ENCODE peak calls at places on chromosomes 7 and 10, in four cellular contexts. U is AG09309, P is Peyer's patch, K is left ventricle myocardium inferior. B is an unnamed sample.
A peak's percentile ranks its signal among the peaks of the same experiment; 100 is the strongest.

GRCh38 chr10:111085690-111086353 is 9.0 kb downstream of the ADRA2A start:
- DNase-seq in U (no peak), P (peak; percentile 24), K (no peak), B (no peak)

GRCh38 chr10:98332623-98333269 is 64.8 kb upstream of the LOXL4 start:
- DNase-seq in U (no peak), K (no peak), P (no peak), B (no peak)

GRCh38 chr7:150370612-150371071 is 2.0 kb downstream of the REPIN1 start:
- DNase-seq in P (peak; percentile 41), K (no peak), U (no peak), B (no peak)

GRCh38 chr7:16826061-16826460 is 21.3 kb upstream of the AGR2 start:
- DNase-seq in P (no peak), U (no peak), K (no peak), B (no peak)

GRCh38 chr10:84211566-84211965 is 13.8 kb downstream of the LRIT2 start:
- DNase-seq in K (no peak), U (no peak), P (no peak), B (no peak)

GRCh38 chr7:75842836-75843446 is 29.3 kb upstream of the CCL24 start:
- DNase-seq in P (no peak), U (peak; percentile 63), K (no peak), B (peak; percentile 77)

GRCh38 chr7:117862378-117862777 is 10.9 kb downstream of the CTTNBP2 start:
- DNase-seq in U (no peak), P (no peak), K (no peak), B (no peak)

GRCh38 chr10:70832852-70833542 is 17.2 kb downstream of the SGPL1 start:
- DNase-seq in K (no peak), U (peak; percentile 79), P (no peak), B (peak; percentile 7)

GRCh38 chr7:118094044-118094443 is 89.9 kb upstream of the LSM8 start:
- DNase-seq in K (no peak), P (no peak), U (no peak), B (no peak)

GRCh38 chr10:36533316-36533715 is 592.1 kb upstream of the ANKRD30A start:
- DNase-seq in P (no peak), U (no peak), K (no peak), B (no peak)

DNA sequence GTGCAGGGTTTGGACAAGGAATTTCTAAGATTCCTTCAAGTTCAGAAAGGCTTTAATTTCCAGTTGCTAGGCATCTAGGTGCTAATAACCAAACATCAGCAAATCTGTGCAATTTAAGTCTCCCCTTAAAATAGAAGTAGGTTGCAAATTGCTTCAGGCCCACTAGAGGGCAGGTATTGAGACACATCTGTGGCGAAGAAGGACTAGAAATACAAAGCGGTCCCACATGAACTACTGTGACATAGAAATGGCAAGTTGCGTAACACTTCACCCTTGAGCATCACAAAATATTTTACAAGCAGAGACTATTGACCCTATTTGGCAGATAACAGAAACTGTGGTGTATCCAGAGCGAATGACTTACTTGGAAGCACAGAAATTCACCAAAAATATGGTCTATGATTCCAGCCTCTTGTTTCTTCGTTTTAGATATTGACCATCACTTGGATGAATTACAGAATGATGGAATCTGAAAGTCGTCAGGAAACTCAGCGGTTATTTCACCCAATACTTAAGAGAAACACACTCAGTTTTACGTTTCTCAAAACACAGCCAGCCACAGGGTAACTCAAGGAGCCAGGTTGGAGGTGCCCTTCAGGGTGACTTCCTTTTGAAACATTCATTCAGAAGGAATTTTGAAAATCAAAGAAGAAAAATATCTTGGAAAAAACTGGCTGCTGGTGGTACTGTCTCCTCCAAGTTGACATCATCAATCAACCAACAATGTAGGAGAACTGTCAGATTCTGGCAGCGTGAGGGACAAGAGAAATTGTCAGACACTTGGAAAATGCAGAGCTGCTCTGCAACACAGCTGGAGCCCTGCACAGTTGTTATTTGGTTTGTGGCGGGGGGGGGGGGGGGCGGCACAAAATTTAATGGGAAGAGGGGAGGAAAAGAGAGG is 256.3 kb upstream of the MINDY3 start:
- DNase-seq in K (no peak), P (no peak), U (no peak), B (peak; percentile 50)
- TF ChIP-seq CTCF in K (peak; percentile 66), P (no peak), U (peak; percentile 36), B (peak; percentile 58)

GRCh38 chr10:54137396-54137795 is 663.6 kb downstream of the PCDH15 start:
- DNase-seq in U (no peak), K (no peak), P (no peak), B (no peak)
- H3K4me3 ChIP-seq in U (no peak overlapping the region), K (no peak overlapping the region), P (no peak overlapping the region), B (no peak overlapping the region)

DNA sequence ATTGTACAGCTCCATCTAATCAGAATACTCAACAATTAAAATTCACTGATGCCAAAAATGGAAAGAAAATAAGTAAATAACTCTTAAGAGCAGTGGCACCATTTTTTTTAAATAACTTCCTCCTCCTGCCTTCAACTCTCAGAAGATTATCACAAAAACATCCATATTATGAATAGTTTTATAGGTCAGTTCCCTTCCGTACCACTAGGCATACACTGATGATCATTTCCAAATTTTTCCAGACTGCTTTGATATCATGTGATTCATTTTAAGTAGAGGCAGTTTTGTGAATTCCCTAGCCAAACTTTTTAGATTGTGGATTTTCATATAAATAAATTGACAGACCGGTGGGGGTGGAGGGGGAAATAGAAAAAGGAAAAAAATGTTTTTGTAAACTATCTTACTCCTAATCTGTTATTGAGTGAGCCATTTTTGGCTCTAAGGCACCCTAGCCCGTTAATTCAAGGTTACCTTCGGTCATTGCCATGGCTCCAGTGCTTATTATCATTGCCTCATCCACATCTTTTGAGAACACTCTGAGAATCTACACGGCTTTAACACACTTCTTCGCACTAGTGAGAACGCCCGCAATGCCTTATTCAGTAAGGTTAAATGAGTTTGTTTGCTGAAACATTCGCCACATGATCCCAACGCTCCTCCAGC is 1.0 kb downstream of the FAM107B start:
- DNase-seq in K (no peak), P (no peak), U (no peak), B (no peak)
- TF ChIP-seq CTCF in K (no peak), P (peak; percentile 26), U (no peak), B (no peak)

GRCh38 chr7:66047426-66047825 is 28.2 kb upstream of the ASL start:
- DNase-seq in P (no peak), U (peak; percentile 80), K (no peak), B (no peak)

GRCh38 chr7:66039094-66039493 is 36.5 kb upstream of the ASL start:
- DNase-seq in U (no peak), P (no peak), K (no peak), B (no peak)

GRCh38 chr7:66043681-66044497 is 31.7 kb upstream of the ASL start:
- DNase-seq in K (peak; percentile 51), P (peak; percentile 72), U (no peak), B (peak; percentile 19)
- H3K4me3 ChIP-seq in K (peak overlapping the region; percentile 63), P (peak overlapping the region; percentile 53), U (peak overlapping the region; percentile 31), B (peak overlapping the region; percentile 41)

GRCh38 chr7:66497346-66497745 is 131.3 kb upstream of the KCTD7 start:
- DNase-seq in P (no peak), U (no peak), K (no peak), B (no peak)

DNA sequence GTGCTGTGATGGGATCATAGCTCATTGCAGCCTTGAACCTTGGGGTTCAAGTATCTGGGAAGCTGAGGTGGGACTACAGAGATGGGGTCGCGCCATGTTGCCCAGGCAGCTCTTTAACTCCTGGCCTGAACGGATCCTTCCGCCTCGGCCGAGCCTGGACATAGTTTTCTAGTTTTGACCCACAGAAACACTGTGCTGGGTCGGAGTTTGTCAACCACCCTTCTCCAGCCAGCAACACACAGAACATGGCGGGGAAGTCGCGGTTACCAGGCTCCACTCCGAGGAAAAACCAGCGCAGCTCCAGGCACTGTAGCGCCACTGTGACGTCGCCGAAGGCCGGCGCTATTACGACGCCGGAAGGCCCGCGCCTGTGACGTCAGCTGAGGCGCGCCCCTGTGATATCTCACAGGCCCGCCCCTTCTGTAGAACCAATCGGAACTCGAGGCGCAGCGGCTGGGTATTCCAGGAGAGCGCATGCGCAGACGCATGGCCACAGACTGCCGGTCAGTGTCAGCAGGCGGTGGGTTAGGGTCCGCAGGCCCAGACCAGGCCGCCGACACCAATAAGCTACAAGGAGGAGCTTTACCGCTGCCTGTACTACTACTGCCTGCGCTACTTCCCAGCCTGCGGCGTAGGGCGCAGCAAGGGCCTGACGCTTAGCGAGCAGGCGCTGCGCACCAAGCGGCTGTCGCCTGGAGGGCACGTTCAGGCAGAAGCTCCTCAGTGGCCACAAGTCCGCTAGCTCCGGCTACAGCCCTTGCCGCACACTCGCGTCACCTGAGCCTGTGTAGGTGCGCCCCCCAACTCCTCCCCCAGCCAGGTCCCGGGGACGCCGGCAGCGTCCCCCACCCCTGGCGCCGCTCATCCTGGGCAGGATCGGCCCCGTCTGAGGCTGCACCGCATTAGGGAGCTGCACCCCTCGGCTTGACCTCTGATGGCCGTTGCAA is 135.2 kb upstream of the KCTD7 start:
- DNase-seq in U (peak; percentile 87), P (peak; percentile 99), K (peak; percentile 97), B (peak; percentile 98)
- TF ChIP-seq CTCF in U (peak; percentile 1), P (peak; percentile 54), K (peak; percentile 52), B (peak; percentile 28)

GRCh38 chr7:54758702-54759665 is at the start of gene SEC61G:
- DNase-seq in P (peak; percentile 99), U (peak; percentile 92), K (peak; percentile 96), B (peak; percentile 98)
- H3K4me3 ChIP-seq in P (peak within 1 kb of the TSS; percentile 89), U (peak within 1 kb of the TSS; percentile 85), K (peak within 1 kb of the TSS; percentile 99), B (peak within 1 kb of the TSS; percentile 79)

GRCh38 chr7:85018498-85018897 is 168.4 kb downstream of the SEMA3D start:
- DNase-seq in K (no peak), P (no peak), U (no peak), B (no peak)
- TF ChIP-seq CTCF in K (no peak), P (no peak), U (no peak), B (no peak)

GRCh38 chr10:69377191-69377590 is 39.5 kb downstream of the TACR2 start:
- DNase-seq in K (no peak), U (no peak), P (no peak), B (no peak)

GRCh38 chr10:69377936-69378335 is 38.8 kb downstream of the TACR2 start:
- DNase-seq in U (no peak), K (no peak), P (no peak), B (no peak)

GRCh38 chr10:69376662-69377061 is 40.1 kb downstream of the TACR2 start:
- DNase-seq in P (no peak), K (no peak), U (no peak), B (no peak)

GRCh38 chr10:69382382-69383117 is 34.2 kb downstream of the TACR2 start:
- DNase-seq in K (no peak), P (no peak), U (peak; percentile 81), B (no peak)

GRCh38 chr10:69379800-69380199 is 36.9 kb downstream of the TACR2 start:
- DNase-seq in P (no peak), K (no peak), U (no peak), B (no peak)
- H3K4me3 ChIP-seq in P (no peak overlapping the region), K (no peak overlapping the region), U (no peak overlapping the region), B (no peak overlapping the region)

DNA sequence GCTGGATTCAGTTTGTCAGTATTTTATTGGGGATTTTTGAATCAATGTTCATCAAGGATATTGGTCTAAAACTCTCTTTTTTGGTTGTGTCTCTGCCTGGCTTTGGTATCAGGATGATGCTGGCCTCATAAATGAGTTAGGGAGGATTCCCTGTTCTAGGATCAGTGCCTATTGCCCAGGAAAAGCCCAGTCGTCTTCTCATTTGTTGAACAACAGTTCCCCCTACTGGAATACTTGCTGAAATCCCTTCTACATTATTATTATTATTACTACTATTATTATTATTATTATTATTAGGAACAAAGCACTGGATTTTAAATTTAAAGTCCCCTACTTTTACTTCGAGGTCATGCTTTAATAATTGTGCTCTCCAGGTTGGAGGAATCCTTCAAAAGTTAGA is 528.9 kb downstream of the MAGI2 start:
- DNase-seq in U (peak; percentile 18), K (no peak), P (no peak), B (peak; percentile 1)
- TF ChIP-seq CTCF in U (peak; percentile 30), K (peak; percentile 26), P (no peak), B (peak; percentile 5)